ENCODE peak calls at places on chromosomes 12 and 14, in four cellular contexts. H, V, G and M are unnamed samples.

GRCh38 chr12:68240975-68241374 is 12.4 kb downstream of the IL22 start:
- DNase-seq in G (peak; percentile 55), H (no peak), V (no peak), M (no peak)

GRCh38 chr14:61749264-61749663 is 13.0 kb upstream of the SNAPC1 start:
- DNase-seq in V (no peak), H (no peak), G (no peak), M (peak; percentile 76)

GRCh38 chr12:101854747-101855146 is 22.6 kb upstream of the DRAM1 start:
- DNase-seq in H (no peak), G (no peak), V (no peak), M (no peak)

GRCh38 chr12:97471194-97471593 is 8.6 kb downstream of the RMST start:
- DNase-seq in G (no peak), H (no peak), V (no peak), M (no peak)

GRCh38 chr14:70029296-70030132 is 150.3 kb downstream of the SMOC1 start:
- DNase-seq in H (no peak), G (no peak), V (peak; percentile 22), M (peak; percentile 7)

GRCh38 chr12:49983892-49984291 is 11.1 kb downstream of the AQP6 start:
- DNase-seq in H (no peak), G (no peak), V (peak; percentile 52), M (peak; percentile 36)

GRCh38 chr12:55974308-55974724 is 438 bp downstream of the RAB5B start:
- DNase-seq in G (no peak), H (no peak), V (peak; percentile 8), M (peak; percentile 34)

GRCh38 chr12:128077917-128078298 is 189.1 kb upstream of the TMEM132C start:
- DNase-seq in V (no peak), H (no peak), G (no peak), M (no peak)

GRCh38 chr12:26091837-26092236 is 33.0 kb downstream of the BHLHE41 start:
- DNase-seq in V (no peak), H (no peak), G (no peak), M (no peak)

GRCh38 chr12:56358836-56359532 is 923 bp downstream of the STAT2 start:
- DNase-seq in G (no peak), V (no peak), H (no peak), M (no peak)

GRCh38 chr12:46389130-46389616 is 16.6 kb upstream of the SLC38A2 start:
- DNase-seq in V (no peak), G (no peak), H (no peak), M (no peak)

GRCh38 chr12:108253540-108253939 is 85.6 kb downstream of the CMKLR1 start:
- DNase-seq in V (peak; percentile 21), G (no peak), H (no peak), M (no peak)